ENCODE peak calls at places on chromosomes 12 and 14, in ten cellular contexts. One of them, this sample, is unnamed.
A peak's percentile ranks its signal among the peaks of the same experiment; 100 is the strongest.

GRCh38 chr12:121990692-121991603 is 30.7 kb upstream of the BCL7A start:
- DNase-seq in IMR-90: peak; percentile 45
- DNase-seq in left lung: no peak
- DNase-seq in endothelial cell of umbilical vein: no peak
- DNase-seq in tibial artery: no peak
- DNase-seq in cardiac muscle cell: no peak
- DNase-seq in tibial nerve: no peak
- DNase-seq in endodermal cell: no peak
- DNase-seq in pancreas: no peak
- DNase-seq in CD8-positive, alpha-beta T cell: no peak
- DNase-seq in this sample: no peak

GRCh38 chr12:120719072-120719471 is 6.6 kb upstream of the ACADS start:
- DNase-seq in IMR-90: no peak
- DNase-seq in left lung: no peak
- DNase-seq in endothelial cell of umbilical vein: no peak
- DNase-seq in tibial artery: no peak
- DNase-seq in cardiac muscle cell: no peak
- DNase-seq in tibial nerve: no peak
- DNase-seq in endodermal cell: no peak
- DNase-seq in pancreas: no peak
- DNase-seq in CD8-positive, alpha-beta T cell: no peak
- DNase-seq in this sample: no peak

GRCh38 chr12:106883421-106883820 is 72.3 kb upstream of the TMEM263 start:
- DNase-seq in IMR-90: peak; percentile 80
- DNase-seq in left lung: no peak
- DNase-seq in endothelial cell of umbilical vein: no peak
- DNase-seq in tibial artery: no peak
- DNase-seq in cardiac muscle cell: no peak
- DNase-seq in tibial nerve: no peak
- DNase-seq in endodermal cell: no peak
- DNase-seq in pancreas: no peak
- DNase-seq in CD8-positive, alpha-beta T cell: no peak
- DNase-seq in this sample: no peak

GRCh38 chr14:75274899-75275569 is 3.6 kb upstream of the FOS start:
- DNase-seq in IMR-90: peak; percentile 96
- DNase-seq in left lung: peak; percentile 87
- DNase-seq in endothelial cell of umbilical vein: no peak
- DNase-seq in tibial artery: peak; percentile 81
- DNase-seq in cardiac muscle cell: no peak
- DNase-seq in tibial nerve: no peak
- DNase-seq in endodermal cell: peak; percentile 26
- DNase-seq in pancreas: no peak
- DNase-seq in CD8-positive, alpha-beta T cell: peak; percentile 54
- DNase-seq in this sample: peak; percentile 86

GRCh38 chr12:86950043-86950838 is 694.0 kb upstream of the MGAT4C start:
- DNase-seq in IMR-90: no peak
- DNase-seq in left lung: no peak
- DNase-seq in endothelial cell of umbilical vein: no peak
- DNase-seq in tibial artery: no peak
- DNase-seq in cardiac muscle cell: no peak
- DNase-seq in tibial nerve: no peak
- DNase-seq in endodermal cell: no peak
- DNase-seq in pancreas: no peak
- DNase-seq in CD8-positive, alpha-beta T cell: no peak
- DNase-seq in this sample: no peak

GRCh38 chr14:93780811-93781210 is 7.5 kb downstream of the PRIMA1 start:
- DNase-seq in IMR-90: no peak
- DNase-seq in left lung: no peak
- DNase-seq in endothelial cell of umbilical vein: no peak
- DNase-seq in tibial artery: no peak
- DNase-seq in cardiac muscle cell: no peak
- DNase-seq in tibial nerve: no peak
- DNase-seq in endodermal cell: no peak
- DNase-seq in pancreas: no peak
- DNase-seq in CD8-positive, alpha-beta T cell: no peak
- DNase-seq in this sample: no peak

GRCh38 chr12:63317880-63318279 is 166.9 kb upstream of the AVPR1A start:
- DNase-seq in IMR-90: no peak
- DNase-seq in left lung: no peak
- DNase-seq in endothelial cell of umbilical vein: no peak
- DNase-seq in tibial artery: no peak
- DNase-seq in cardiac muscle cell: no peak
- DNase-seq in tibial nerve: no peak
- DNase-seq in endodermal cell: no peak
- DNase-seq in pancreas: no peak
- DNase-seq in CD8-positive, alpha-beta T cell: no peak
- DNase-seq in this sample: no peak

GRCh38 chr12:127559349-127560040 is 707.5 kb upstream of the TMEM132C start:
- DNase-seq in IMR-90: peak; percentile 94
- DNase-seq in left lung: no peak
- DNase-seq in endothelial cell of umbilical vein: peak; percentile 1
- DNase-seq in tibial artery: no peak
- DNase-seq in cardiac muscle cell: peak; percentile 8
- DNase-seq in tibial nerve: no peak
- DNase-seq in endodermal cell: peak; percentile 92
- DNase-seq in pancreas: no peak
- DNase-seq in CD8-positive, alpha-beta T cell: no peak
- DNase-seq in this sample: no peak

GRCh38 chr12:107319536-107320030 is 226.2 kb upstream of the CRY1 start:
- DNase-seq in IMR-90: no peak
- DNase-seq in left lung: no peak
- DNase-seq in endothelial cell of umbilical vein: no peak
- DNase-seq in tibial artery: no peak
- DNase-seq in cardiac muscle cell: peak; percentile 31
- DNase-seq in tibial nerve: no peak
- DNase-seq in endodermal cell: no peak
- DNase-seq in pancreas: no peak
- DNase-seq in CD8-positive, alpha-beta T cell: no peak
- DNase-seq in this sample: no peak

GRCh38 chr12:41998451-41998850 is 146.2 kb downstream of the GXYLT1 start:
- DNase-seq in IMR-90: no peak
- DNase-seq in left lung: no peak
- DNase-seq in endothelial cell of umbilical vein: no peak
- DNase-seq in tibial artery: no peak
- DNase-seq in cardiac muscle cell: no peak
- DNase-seq in tibial nerve: no peak
- DNase-seq in endodermal cell: no peak
- DNase-seq in pancreas: no peak
- DNase-seq in CD8-positive, alpha-beta T cell: no peak
- DNase-seq in this sample: no peak

GRCh38 chr12:49825360-49825970 is 2.7 kb downstream of the NCKAP5L start:
- DNase-seq in IMR-90: peak; percentile 73
- DNase-seq in left lung: peak; percentile 86
- DNase-seq in endothelial cell of umbilical vein: no peak
- DNase-seq in tibial artery: peak; percentile 58
- DNase-seq in cardiac muscle cell: no peak
- DNase-seq in tibial nerve: no peak
- DNase-seq in endodermal cell: peak; percentile 72
- DNase-seq in pancreas: no peak
- DNase-seq in CD8-positive, alpha-beta T cell: no peak
- DNase-seq in this sample: peak; percentile 75

GRCh38 chr12:116200812-116201211 is 76.7 kb downstream of the MED13L start:
- DNase-seq in IMR-90: peak; percentile 67
- DNase-seq in left lung: no peak
- DNase-seq in endothelial cell of umbilical vein: no peak
- DNase-seq in tibial artery: no peak
- DNase-seq in cardiac muscle cell: no peak
- DNase-seq in tibial nerve: no peak
- DNase-seq in endodermal cell: no peak
- DNase-seq in pancreas: no peak
- DNase-seq in CD8-positive, alpha-beta T cell: no peak
- DNase-seq in this sample: no peak

GRCh38 chr12:121536058-121536928 is 44.5 kb downstream of the KDM2B start:
- DNase-seq in IMR-90: peak; percentile 88
- DNase-seq in left lung: peak; percentile 89
- DNase-seq in endothelial cell of umbilical vein: peak; percentile 60
- DNase-seq in tibial artery: peak; percentile 95
- DNase-seq in cardiac muscle cell: peak; percentile 84
- DNase-seq in tibial nerve: peak; percentile 76
- DNase-seq in endodermal cell: peak; percentile 95
- DNase-seq in pancreas: peak; percentile 56
- DNase-seq in CD8-positive, alpha-beta T cell: peak; percentile 52
- DNase-seq in this sample: peak; percentile 91

DNA sequence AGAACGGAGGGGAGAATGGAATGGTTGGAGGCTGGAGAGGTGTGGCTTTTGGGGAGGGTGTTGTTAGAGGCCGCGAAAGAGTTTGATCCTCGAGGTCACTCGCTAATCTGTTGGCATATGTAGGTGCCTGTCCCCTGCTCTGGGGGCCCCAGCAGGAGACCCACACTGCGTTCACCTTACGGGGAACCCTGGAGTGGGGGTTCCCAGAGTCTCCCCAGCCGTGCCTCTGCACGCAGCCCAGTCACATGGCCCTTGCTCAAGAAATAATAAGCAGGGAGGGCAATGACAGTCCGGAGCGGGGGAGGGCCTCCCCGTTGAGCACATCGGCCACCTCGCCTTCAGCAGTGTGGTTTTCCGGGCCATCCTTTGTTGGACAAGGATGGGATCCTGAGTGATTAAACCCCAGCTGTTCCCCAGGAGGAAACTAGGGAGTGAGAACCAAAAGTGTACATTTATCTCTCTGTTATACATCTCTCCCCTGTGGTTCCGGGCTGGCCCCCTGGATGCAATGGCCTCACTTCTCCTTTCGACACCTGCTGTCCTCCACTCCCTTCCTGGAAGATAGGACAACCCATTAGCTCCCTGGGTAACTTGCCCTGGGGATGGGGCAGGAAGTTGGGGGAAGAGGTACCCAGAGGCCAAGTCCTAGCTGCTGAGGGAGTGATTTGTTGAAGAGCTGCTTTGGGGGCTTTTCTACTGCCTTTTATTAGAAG is 1.3 kb downstream of the PLEKHG3 start:
- DNase-seq in IMR-90: no peak
- DNase-seq in left lung: no peak
- DNase-seq in endothelial cell of umbilical vein: no peak
- DNase-seq in tibial artery: peak; percentile 66
- DNase-seq in cardiac muscle cell: no peak
- DNase-seq in tibial nerve: no peak
- DNase-seq in endodermal cell: peak; percentile 61
- DNase-seq in pancreas: peak; percentile 17
- DNase-seq in CD8-positive, alpha-beta T cell: no peak
- DNase-seq in this sample: no peak
- H3K4me3 ChIP-seq in IMR-90: no peak overlapping the region
- H3K4me3 ChIP-seq in left lung: peak overlapping the region; percentile 83
- H3K4me3 ChIP-seq in endothelial cell of umbilical vein: peak overlapping the region; percentile 94
- H3K4me3 ChIP-seq in tibial artery: peak overlapping the region; percentile 88
- H3K4me3 ChIP-seq in cardiac muscle cell: peak overlapping the region; percentile 67
- H3K4me3 ChIP-seq in tibial nerve: peak overlapping the region; percentile 90
- H3K4me3 ChIP-seq in endodermal cell: peak overlapping the region; percentile 89
- H3K4me3 ChIP-seq in pancreas: peak overlapping the region; percentile 99
- H3K4me3 ChIP-seq in CD8-positive, alpha-beta T cell: peak overlapping the region; percentile 49
- H3K4me3 ChIP-seq in this sample: peak overlapping the region; percentile 85

DNA sequence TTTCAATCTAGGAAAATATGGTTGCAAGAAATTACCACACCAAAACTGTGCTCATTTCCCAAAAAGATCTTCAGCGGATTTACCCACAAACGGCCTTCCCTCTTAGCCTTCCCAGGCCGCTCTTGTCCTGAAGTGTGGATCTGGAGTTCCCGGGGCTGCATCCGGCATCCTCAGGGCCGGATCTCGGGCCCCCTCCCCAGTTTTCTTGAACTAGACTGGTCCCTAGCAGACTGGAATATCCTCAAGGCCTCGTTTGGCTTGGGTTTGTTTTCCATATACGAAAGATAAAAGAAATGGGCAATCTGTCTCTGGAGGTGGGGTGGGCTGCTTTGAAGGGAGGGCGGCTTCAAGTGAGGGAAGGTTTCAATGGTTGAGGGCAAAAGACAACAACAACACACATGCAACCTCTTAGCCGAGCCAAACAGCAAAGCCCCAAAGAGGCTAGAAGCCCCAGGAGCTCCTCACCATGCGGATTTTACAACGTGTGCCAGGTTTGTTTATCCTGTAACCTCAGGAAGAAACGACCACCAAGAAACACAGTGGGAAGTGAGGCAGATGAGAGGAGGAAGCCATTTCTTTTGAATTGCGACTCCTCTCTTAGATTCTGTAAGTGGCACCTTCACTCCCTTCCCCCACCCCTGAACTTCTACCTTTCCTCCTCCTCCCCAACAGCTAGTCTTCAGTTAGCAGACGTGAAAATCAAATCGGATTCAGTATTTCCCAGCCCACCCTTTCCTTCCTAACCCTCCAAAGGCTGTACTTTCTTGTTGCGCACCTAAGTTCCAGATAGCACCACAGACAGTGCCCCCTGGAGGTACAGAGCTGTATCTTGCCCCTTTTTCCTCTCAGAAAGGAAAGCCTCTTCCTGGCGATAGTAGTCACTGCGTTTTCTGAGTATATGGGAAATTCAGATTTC is 2.6 kb downstream of the MYF6 start:
- DNase-seq in IMR-90: no peak
- DNase-seq in left lung: no peak
- DNase-seq in endothelial cell of umbilical vein: no peak
- DNase-seq in tibial artery: no peak
- DNase-seq in cardiac muscle cell: peak; percentile 37
- DNase-seq in tibial nerve: no peak
- DNase-seq in endodermal cell: peak; percentile 87
- DNase-seq in pancreas: no peak
- DNase-seq in CD8-positive, alpha-beta T cell: no peak
- DNase-seq in this sample: no peak
- TF ChIP-seq CTCF in IMR-90: no peak
- TF ChIP-seq CTCF in left lung: no peak
- TF ChIP-seq CTCF in endothelial cell of umbilical vein: peak; percentile 8
- TF ChIP-seq CTCF in tibial artery: no peak
- TF ChIP-seq CTCF in cardiac muscle cell: peak; percentile 51
- TF ChIP-seq CTCF in tibial nerve: no peak
- TF ChIP-seq CTCF in endodermal cell: peak; percentile 92
- TF ChIP-seq CTCF in pancreas: no peak
- TF ChIP-seq CTCF in CD8-positive, alpha-beta T cell: no peak
- TF ChIP-seq CTCF in this sample: no peak

DNA sequence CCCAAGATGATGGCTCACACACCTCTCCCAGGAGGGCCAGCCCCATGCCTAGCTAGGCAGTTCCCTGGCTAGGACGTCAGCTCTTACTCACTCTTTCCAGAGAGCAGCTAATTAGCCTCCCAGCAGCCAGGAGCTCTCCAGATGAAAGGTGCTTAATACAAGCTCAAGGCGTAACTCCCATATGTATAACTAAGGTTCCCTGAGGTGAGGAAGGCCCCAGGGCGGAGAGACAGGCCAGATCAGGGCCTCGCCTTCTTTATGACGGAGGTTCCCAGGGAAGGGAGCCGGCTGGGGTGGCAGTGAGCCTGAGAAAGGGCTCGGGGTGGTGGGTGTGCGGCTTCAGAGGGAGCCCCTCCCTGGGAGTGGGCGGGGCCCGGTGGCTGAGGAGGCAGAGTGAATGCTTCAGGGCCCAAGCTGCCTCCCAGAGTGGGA is 26.4 kb upstream of the ZFP36L1 start:
- DNase-seq in IMR-90: peak; percentile 66
- DNase-seq in left lung: peak; percentile 76
- DNase-seq in endothelial cell of umbilical vein: no peak
- DNase-seq in tibial artery: no peak
- DNase-seq in cardiac muscle cell: peak; percentile 46
- DNase-seq in tibial nerve: no peak
- DNase-seq in endodermal cell: peak; percentile 82
- DNase-seq in pancreas: no peak
- DNase-seq in CD8-positive, alpha-beta T cell: no peak
- DNase-seq in this sample: no peak
- H3K27ac ChIP-seq in IMR-90: no peak overlapping the region
- H3K27ac ChIP-seq in left lung: no peak overlapping the region
- H3K27ac ChIP-seq in endothelial cell of umbilical vein: no peak overlapping the region
- H3K27ac ChIP-seq in tibial artery: peak overlapping the region; percentile 63
- H3K27ac ChIP-seq in cardiac muscle cell: no peak overlapping the region
- H3K27ac ChIP-seq in tibial nerve: peak overlapping the region; percentile 53
- H3K27ac ChIP-seq in endodermal cell: no peak overlapping the region
- H3K27ac ChIP-seq in pancreas: no peak overlapping the region
- H3K27ac ChIP-seq in CD8-positive, alpha-beta T cell: no peak overlapping the region
- H3K27ac ChIP-seq in this sample: peak overlapping the region; percentile 44

GRCh38 chr14:104510794-104511611 is 68.6 kb upstream of the C14orf180 start:
- DNase-seq in IMR-90: no peak
- DNase-seq in left lung: no peak
- DNase-seq in endothelial cell of umbilical vein: no peak
- DNase-seq in tibial artery: no peak
- DNase-seq in cardiac muscle cell: no peak
- DNase-seq in tibial nerve: no peak
- DNase-seq in endodermal cell: peak; percentile 41
- DNase-seq in pancreas: no peak
- DNase-seq in CD8-positive, alpha-beta T cell: no peak
- DNase-seq in this sample: no peak
- H3K4me3 ChIP-seq in IMR-90: no peak overlapping the region
- H3K4me3 ChIP-seq in left lung: no peak overlapping the region
- H3K4me3 ChIP-seq in endothelial cell of umbilical vein: no peak overlapping the region
- H3K4me3 ChIP-seq in tibial artery: no peak overlapping the region
- H3K4me3 ChIP-seq in cardiac muscle cell: no peak overlapping the region
- H3K4me3 ChIP-seq in tibial nerve: no peak overlapping the region
- H3K4me3 ChIP-seq in endodermal cell: no peak overlapping the region
- H3K4me3 ChIP-seq in pancreas: no peak overlapping the region
- H3K4me3 ChIP-seq in CD8-positive, alpha-beta T cell: no peak overlapping the region
- H3K4me3 ChIP-seq in this sample: no peak overlapping the region

This sample was measured in lower lobe of right lung.